ENCODE peak calls at places on chromosomes 6 and 20, in six cellular contexts. One of them, this sample, is unnamed.

GRCh38 chr20:16001286-16001685 is 572.0 kb downstream of the KIF16B start:
- DNase-seq in ovary: no peak
- DNase-seq in transverse colon: no peak
- DNase-seq in breast epithelium: no peak
- DNase-seq in HCT116: no peak
- DNase-seq in endothelial cell of umbilical vein: no peak
- DNase-seq in this sample: no peak

GRCh38 chr6:168828800-168829199 is 387.8 kb downstream of the SMOC2 start:
- DNase-seq in ovary: no peak
- DNase-seq in transverse colon: no peak
- DNase-seq in breast epithelium: no peak
- DNase-seq in HCT116: no peak
- DNase-seq in endothelial cell of umbilical vein: no peak
- DNase-seq in this sample: no peak

GRCh38 chr6:64683682-64684081 is 1023.3 kb downstream of the EYS start:
- DNase-seq in ovary: no peak
- DNase-seq in transverse colon: no peak
- DNase-seq in breast epithelium: no peak
- DNase-seq in HCT116: no peak
- DNase-seq in endothelial cell of umbilical vein: peak
- DNase-seq in this sample: no peak

GRCh38 chr6:135163440-135163738 is 17.7 kb upstream of the MYB start:
- DNase-seq in ovary: no peak
- DNase-seq in transverse colon: no peak
- DNase-seq in breast epithelium: no peak
- DNase-seq in HCT116: no peak
- DNase-seq in endothelial cell of umbilical vein: no peak
- DNase-seq in this sample: no peak

GRCh38 chr20:41213150-41213820 is 75.9 kb downstream of the PLCG1 start:
- DNase-seq in ovary: no peak
- DNase-seq in transverse colon: no peak
- DNase-seq in breast epithelium: no peak
- DNase-seq in HCT116: no peak
- DNase-seq in endothelial cell of umbilical vein: peak
- DNase-seq in this sample: no peak

GRCh38 chr6:42821846-42822245 is 40.0 kb downstream of the BICRAL start:
- DNase-seq in ovary: no peak
- DNase-seq in transverse colon: no peak
- DNase-seq in breast epithelium: no peak
- DNase-seq in HCT116: no peak
- DNase-seq in endothelial cell of umbilical vein: no peak
- DNase-seq in this sample: no peak

GRCh38 chr6:81565071-81565470 is 187.4 kb downstream of the TENT5A start:
- DNase-seq in ovary: no peak
- DNase-seq in transverse colon: no peak
- DNase-seq in breast epithelium: no peak
- DNase-seq in HCT116: no peak
- DNase-seq in endothelial cell of umbilical vein: no peak
- DNase-seq in this sample: no peak

GRCh38 chr20:22722840-22723239 is 138.5 kb upstream of the FOXA2 start:
- DNase-seq in ovary: no peak
- DNase-seq in transverse colon: no peak
- DNase-seq in breast epithelium: no peak
- DNase-seq in HCT116: no peak
- DNase-seq in endothelial cell of umbilical vein: no peak
- DNase-seq in this sample: no peak

GRCh38 chr6:139711714-139712585 is 337.5 kb upstream of the CITED2 start:
- DNase-seq in ovary: no peak
- DNase-seq in transverse colon: no peak
- DNase-seq in breast epithelium: no peak
- DNase-seq in HCT116: no peak
- DNase-seq in endothelial cell of umbilical vein: no peak
- DNase-seq in this sample: no peak

GRCh38 chr6:52381249-52381648 is 19.3 kb downstream of the PAQR8 start:
- DNase-seq in ovary: no peak
- DNase-seq in transverse colon: no peak
- DNase-seq in breast epithelium: no peak
- DNase-seq in HCT116: no peak
- DNase-seq in endothelial cell of umbilical vein: no peak
- DNase-seq in this sample: no peak

GRCh38 chr20:10671221-10671849 is 2.5 kb downstream of the JAG1 start:
- DNase-seq in ovary: peak
- DNase-seq in transverse colon: peak
- DNase-seq in breast epithelium: peak
- DNase-seq in HCT116: no peak
- DNase-seq in endothelial cell of umbilical vein: peak
- DNase-seq in this sample: peak
- TF ChIP-seq POLR2A in ovary: no peak
- TF ChIP-seq POLR2A in transverse colon: no peak
- TF ChIP-seq POLR2A in breast epithelium: no peak
- TF ChIP-seq POLR2A in HCT116: no peak
- TF ChIP-seq POLR2A in endothelial cell of umbilical vein: no peak
- TF ChIP-seq POLR2A in this sample: no peak

GRCh38 chr6:13800615-13801014 is 13.7 kb downstream of the MCUR1 start:
- DNase-seq in ovary: no peak
- DNase-seq in transverse colon: no peak
- DNase-seq in breast epithelium: no peak
- DNase-seq in HCT116: no peak
- DNase-seq in endothelial cell of umbilical vein: no peak
- DNase-seq in this sample: no peak

GRCh38 chr6:13796781-13797180 is 17.6 kb downstream of the MCUR1 start:
- DNase-seq in ovary: no peak
- DNase-seq in transverse colon: no peak
- DNase-seq in breast epithelium: no peak
- DNase-seq in HCT116: no peak
- DNase-seq in endothelial cell of umbilical vein: no peak
- DNase-seq in this sample: no peak

GRCh38 chr6:13794184-13794583 is 20.2 kb downstream of the MCUR1 start:
- DNase-seq in ovary: no peak
- DNase-seq in transverse colon: no peak
- DNase-seq in breast epithelium: no peak
- DNase-seq in HCT116: no peak
- DNase-seq in endothelial cell of umbilical vein: peak
- DNase-seq in this sample: no peak

GRCh38 chr6:13795041-13795748 is 19.2 kb downstream of the MCUR1 start:
- DNase-seq in ovary: peak
- DNase-seq in transverse colon: peak
- DNase-seq in breast epithelium: peak
- DNase-seq in HCT116: peak
- DNase-seq in endothelial cell of umbilical vein: peak
- DNase-seq in this sample: peak
- TF ChIP-seq CTCF in ovary: peak
- TF ChIP-seq CTCF in transverse colon: peak
- TF ChIP-seq CTCF in breast epithelium: peak
- TF ChIP-seq CTCF in HCT116: peak
- TF ChIP-seq CTCF in endothelial cell of umbilical vein: peak
- TF ChIP-seq CTCF in this sample: peak

GRCh38 chr6:155782320-155782730 is 326.7 kb upstream of the NOX3 start:
- DNase-seq in ovary: no peak
- DNase-seq in transverse colon: peak
- DNase-seq in breast epithelium: no peak
- DNase-seq in HCT116: peak
- DNase-seq in endothelial cell of umbilical vein: peak
- DNase-seq in this sample: no peak
- TF ChIP-seq POLR2A in ovary: no peak
- TF ChIP-seq POLR2A in transverse colon: no peak
- TF ChIP-seq POLR2A in breast epithelium: no peak
- TF ChIP-seq POLR2A in HCT116: no peak
- TF ChIP-seq POLR2A in endothelial cell of umbilical vein: no peak
- TF ChIP-seq POLR2A in this sample: no peak

GRCh38 chr20:18284805-18285533 is 3.4 kb upstream of the ZNF133 start:
- DNase-seq in ovary: no peak
- DNase-seq in transverse colon: no peak
- DNase-seq in breast epithelium: no peak
- DNase-seq in HCT116: no peak
- DNase-seq in endothelial cell of umbilical vein: peak
- DNase-seq in this sample: no peak

GRCh38 chr20:18287546-18287914 is 797 bp upstream of the ZNF133 start:
- DNase-seq in ovary: no peak
- DNase-seq in transverse colon: no peak
- DNase-seq in breast epithelium: no peak
- DNase-seq in HCT116: no peak
- DNase-seq in endothelial cell of umbilical vein: no peak
- DNase-seq in this sample: peak

GRCh38 chr20:18288748-18289705 is 700 bp downstream of the ZNF133 start:
- DNase-seq in ovary: no peak
- DNase-seq in transverse colon: no peak
- DNase-seq in breast epithelium: no peak
- DNase-seq in HCT116: no peak
- DNase-seq in endothelial cell of umbilical vein: no peak
- DNase-seq in this sample: no peak

GRCh38 chr20:18287915-18288747 is at the start of gene ZNF133:
- DNase-seq in ovary: peak
- DNase-seq in transverse colon: peak
- DNase-seq in breast epithelium: peak
- DNase-seq in HCT116: peak
- DNase-seq in endothelial cell of umbilical vein: peak
- DNase-seq in this sample: peak
- TF ChIP-seq CTCF in ovary: no peak
- TF ChIP-seq CTCF in transverse colon: no peak
- TF ChIP-seq CTCF in breast epithelium: no peak
- TF ChIP-seq CTCF in HCT116: no peak
- TF ChIP-seq CTCF in endothelial cell of umbilical vein: peak
- TF ChIP-seq CTCF in this sample: no peak

GRCh38 chr20:53738039-53738944 is 144.7 kb upstream of the ZNF217 start:
- DNase-seq in ovary: peak
- DNase-seq in transverse colon: peak
- DNase-seq in breast epithelium: peak
- DNase-seq in HCT116: no peak
- DNase-seq in endothelial cell of umbilical vein: no peak
- DNase-seq in this sample: peak
- TF ChIP-seq POLR2A in ovary: no peak
- TF ChIP-seq POLR2A in transverse colon: peak
- TF ChIP-seq POLR2A in breast epithelium: peak
- TF ChIP-seq POLR2A in HCT116: no peak
- TF ChIP-seq POLR2A in endothelial cell of umbilical vein: no peak
- TF ChIP-seq POLR2A in this sample: peak

DNA sequence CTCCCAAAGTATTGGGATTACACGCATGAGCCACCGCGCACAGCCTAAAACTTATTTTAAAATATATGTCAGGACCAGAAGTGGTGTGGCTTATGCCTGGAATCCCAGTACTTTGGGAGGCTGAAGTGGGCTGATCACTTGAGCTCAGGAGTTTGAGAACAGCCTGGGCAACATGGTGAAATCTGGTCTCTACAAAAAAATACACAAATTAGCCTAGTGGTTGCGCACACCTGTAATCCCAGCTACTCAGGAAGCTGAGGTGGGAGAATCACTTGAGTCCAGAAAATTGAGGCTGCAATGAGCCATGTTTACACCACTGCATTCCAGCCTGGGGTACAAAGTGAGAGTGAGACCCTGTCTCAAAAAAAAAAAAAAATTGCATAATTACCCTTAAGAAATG is 13.7 kb downstream of the PXT1 start:
- DNase-seq in ovary: no peak
- DNase-seq in transverse colon: no peak
- DNase-seq in breast epithelium: no peak
- DNase-seq in HCT116: no peak
- DNase-seq in endothelial cell of umbilical vein: no peak
- DNase-seq in this sample: no peak
- TF ChIP-seq CTCF in ovary: no peak
- TF ChIP-seq CTCF in transverse colon: peak
- TF ChIP-seq CTCF in breast epithelium: no peak
- TF ChIP-seq CTCF in HCT116: peak
- TF ChIP-seq CTCF in endothelial cell of umbilical vein: peak
- TF ChIP-seq CTCF in this sample: peak

DNA sequence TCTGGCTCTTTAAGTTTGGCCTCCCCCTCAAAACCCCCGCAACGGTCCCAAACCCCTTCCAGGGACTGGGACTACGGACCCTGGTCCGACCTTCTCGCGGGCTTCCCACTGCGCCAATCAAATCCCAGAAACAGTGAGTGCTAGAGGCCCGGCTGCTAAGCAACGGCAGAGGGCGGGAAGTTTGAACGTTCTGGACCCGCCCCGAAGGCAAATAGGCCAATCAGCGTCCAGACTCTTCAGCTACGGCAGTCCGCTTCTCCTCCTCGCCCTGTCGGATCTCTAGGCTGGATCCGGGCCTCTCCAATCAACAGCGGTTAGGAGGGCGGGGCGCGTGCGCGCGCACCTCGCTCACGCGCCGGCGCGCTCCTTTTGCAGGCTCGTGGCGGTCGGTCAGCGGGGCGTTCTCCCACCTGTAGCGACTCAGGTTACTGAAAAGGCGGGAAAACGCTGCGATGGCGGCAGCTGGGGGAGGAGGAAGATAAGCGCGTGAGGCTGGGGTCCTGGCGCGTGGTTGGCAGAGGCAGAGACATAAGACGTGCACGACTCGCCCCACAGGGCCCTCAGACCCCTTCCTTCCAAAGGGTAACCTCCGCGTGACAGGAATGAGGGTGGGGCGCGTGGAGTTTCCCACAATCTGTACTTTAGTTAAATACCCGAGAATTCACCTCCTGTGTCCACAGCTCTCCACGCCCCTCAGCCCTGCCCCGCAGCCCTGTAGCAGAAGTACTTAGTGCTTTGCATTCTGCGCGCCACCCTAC is at the start of gene MSH5:
- DNase-seq in ovary: peak
- DNase-seq in transverse colon: peak
- DNase-seq in breast epithelium: peak
- DNase-seq in HCT116: peak
- DNase-seq in endothelial cell of umbilical vein: peak
- DNase-seq in this sample: peak
- TF ChIP-seq POLR2A in ovary: peak
- TF ChIP-seq POLR2A in transverse colon: peak
- TF ChIP-seq POLR2A in breast epithelium: peak
- TF ChIP-seq POLR2A in HCT116: peak
- TF ChIP-seq POLR2A in endothelial cell of umbilical vein: peak
- TF ChIP-seq POLR2A in this sample: peak

DNA sequence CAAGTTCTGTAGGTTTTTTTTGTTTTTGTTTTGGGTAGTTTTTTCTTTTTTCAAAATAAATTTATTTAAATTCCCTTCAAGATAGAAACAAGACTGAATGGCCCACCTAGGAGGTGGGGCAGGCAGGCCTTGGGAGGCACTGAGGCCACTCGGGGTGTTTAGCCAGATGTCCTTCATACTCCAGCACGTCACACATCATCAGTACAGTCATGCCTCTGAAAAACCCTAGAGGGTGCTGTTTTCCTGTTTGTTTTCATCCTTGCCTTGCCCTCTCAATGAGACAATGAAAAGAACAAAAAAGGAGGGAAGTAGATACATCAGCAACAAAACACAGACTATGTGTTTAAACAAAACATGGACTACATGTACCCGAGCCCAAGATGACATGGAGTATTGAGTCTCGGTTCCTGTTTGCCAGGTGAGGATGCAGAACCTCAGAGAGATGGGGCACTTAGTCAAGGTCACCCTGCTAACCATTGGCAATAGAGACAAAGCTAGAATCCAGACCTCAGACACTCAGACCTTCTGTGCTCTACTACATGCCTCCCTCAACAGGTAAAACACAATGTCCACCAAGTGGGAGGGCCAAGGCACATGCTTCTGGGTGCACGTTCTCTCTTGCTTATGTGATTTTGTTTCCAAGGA is 26.8 kb upstream of the CLIC5 start:
- DNase-seq in ovary: no peak
- DNase-seq in transverse colon: peak
- DNase-seq in breast epithelium: no peak
- DNase-seq in HCT116: peak
- DNase-seq in endothelial cell of umbilical vein: peak
- DNase-seq in this sample: no peak
- TF ChIP-seq CTCF in ovary: no peak
- TF ChIP-seq CTCF in transverse colon: peak
- TF ChIP-seq CTCF in breast epithelium: no peak
- TF ChIP-seq CTCF in HCT116: peak
- TF ChIP-seq CTCF in endothelial cell of umbilical vein: peak
- TF ChIP-seq CTCF in this sample: peak

This sample was measured in right lobe of liver.